ENCODE peak calls at places on chromosomes 1 and 21, in five cellular contexts. O, H, S, T and G are unnamed samples.

GRCh38 chr1:39268112-39268581 is 63.7 kb downstream of the MACF1 start:
- DNase-seq in O (no peak), H (peak; percentile 91), S (peak; percentile 95), T (no peak), G (peak; percentile 88)

GRCh38 chr1:115409097-115409852 is 71.2 kb upstream of the NGF start:
- DNase-seq in O (no peak), H (no peak), S (peak; percentile 37), T (no peak), G (no peak)

GRCh38 chr1:244369256-244370057 is 82.3 kb downstream of the ADSS2 start:
- DNase-seq in O (no peak), H (no peak), S (no peak), T (no peak), G (peak; percentile 78)

GRCh38 chr1:58870298-58870676 is 86.4 kb upstream of the JUN start:
- DNase-seq in O (no peak), H (peak; percentile 78), S (no peak), T (peak; percentile 80), G (no peak)

GRCh38 chr1:243850013-243850367 is at the start of gene AKT3:
- DNase-seq in O (no peak), H (no peak), S (no peak), T (no peak), G (no peak)

GRCh38 chr1:113835686-113836290 is 23.5 kb upstream of the RSBN1 start:
- DNase-seq in O (peak; percentile 36), H (peak; percentile 32), S (peak; percentile 76), T (no peak), G (peak; percentile 70)

GRCh38 chr1:4594286-4594991 is 60.0 kb upstream of the AJAP1 start:
- DNase-seq in O (no peak), H (no peak), S (no peak), T (no peak), G (no peak)

GRCh38 chr1:117093091-117093534 is 28.4 kb downstream of the TRIM45 start:
- DNase-seq in O (peak; percentile 40), H (peak; percentile 100), S (peak; percentile 99), T (peak; percentile 62), G (peak; percentile 100)

GRCh38 chr1:155175281-155175926 is 1.8 kb downstream of the TRIM46 start:
- DNase-seq in O (no peak), H (no peak), S (no peak), T (no peak), G (no peak)

GRCh38 chr1:23545851-23546250 is 13.4 kb downstream of the ID3 start:
- DNase-seq in O (no peak), H (no peak), S (no peak), T (no peak), G (no peak)

GRCh38 chr1:231983266-231984193 is 356.9 kb downstream of the DISC1 start:
- DNase-seq in O (no peak), H (no peak), S (no peak), T (no peak), G (no peak)

GRCh38 chr1:27203946-27204345 is 30.5 kb upstream of the WDTC1 start:
- DNase-seq in O (no peak), H (peak; percentile 15), S (peak; percentile 7), T (no peak), G (peak; percentile 25)

GRCh38 chr21:38798481-38798882 is 7.2 kb upstream of the ETS2 start:
- DNase-seq in O (peak; percentile 92), H (peak; percentile 74), S (peak; percentile 73), T (peak; percentile 85), G (no peak)

DNA sequence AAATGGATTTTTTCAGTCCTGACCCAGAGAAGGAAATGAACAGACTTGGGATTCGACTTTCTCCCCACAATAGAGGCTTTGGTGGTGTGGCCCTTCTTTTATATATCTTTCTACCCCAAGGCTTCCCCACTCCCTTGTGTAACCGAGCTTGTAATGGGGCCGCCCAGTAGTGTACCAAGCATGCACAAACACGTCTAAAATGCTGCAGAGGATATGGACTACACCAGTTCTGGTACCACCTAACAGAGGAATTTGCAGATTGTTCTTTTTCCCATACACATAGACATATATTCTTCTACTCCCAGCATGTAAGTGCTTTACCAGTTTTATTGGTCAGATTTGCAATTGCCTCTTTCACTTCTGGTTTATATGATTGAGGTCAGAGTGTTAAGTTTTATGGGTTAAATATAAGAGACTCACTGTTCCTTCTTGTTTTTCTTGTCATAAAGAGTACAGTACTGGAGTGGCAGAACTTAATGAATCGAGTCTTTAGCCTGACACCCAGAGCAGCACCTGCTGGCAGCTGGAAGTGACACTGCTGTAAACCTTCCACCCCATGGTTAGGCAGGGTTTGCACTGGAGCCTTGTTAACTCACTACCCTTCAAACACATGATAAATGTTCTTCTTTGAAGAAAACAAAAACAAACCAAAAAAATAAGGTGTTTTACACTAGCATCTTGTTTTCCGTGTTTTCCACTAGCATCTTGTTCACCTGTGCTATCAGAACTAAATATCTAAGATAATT is 198.6 kb downstream of the PTPRC start:
- DNase-seq in O (no peak), H (no peak), S (no peak), T (no peak), G (no peak)
- TF ChIP-seq CTCF in O (no peak), H (no peak), S (no peak), T (no peak), G (no peak)

GRCh38 chr1:41739061-41739955 is 179.4 kb downstream of the HIVEP3 start:
- DNase-seq in O (no peak), H (no peak), S (peak; percentile 93), T (no peak), G (peak; percentile 56)
- H3K4me3 ChIP-seq in O (no peak overlapping the region), H (no peak overlapping the region), S (peak overlapping the region; percentile 34), T (no peak overlapping the region), G (no peak overlapping the region)

DNA sequence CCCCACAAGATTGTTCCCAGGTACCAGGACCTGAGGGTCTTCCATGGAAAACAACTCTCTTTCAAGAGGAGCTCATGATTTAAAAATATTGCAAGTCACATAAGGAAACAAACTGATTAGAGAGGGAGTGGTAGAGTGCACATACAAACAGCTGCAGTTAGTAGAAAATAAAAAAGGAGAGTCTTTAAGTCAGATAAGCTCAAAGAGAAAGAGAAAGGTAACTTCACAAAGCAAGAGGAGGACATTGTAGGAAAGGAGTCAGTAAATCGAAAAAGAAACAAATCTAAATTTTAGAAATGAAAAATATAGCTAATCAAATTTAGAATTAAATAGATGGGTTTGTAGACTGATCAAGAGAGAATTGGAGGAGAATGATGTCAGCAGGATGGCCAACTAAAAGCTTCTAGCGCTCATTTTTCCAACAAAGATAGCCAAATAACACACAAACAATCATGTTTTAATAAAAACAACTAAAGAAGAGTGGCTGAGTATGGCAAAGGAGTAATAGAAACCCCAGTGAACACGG is 86.1 kb upstream of the CD53 start:
- DNase-seq in O (no peak), H (no peak), S (no peak), T (no peak), G (no peak)
- TF ChIP-seq CTCF in O (no peak), H (no peak), S (no peak), T (no peak), G (no peak)

DNA sequence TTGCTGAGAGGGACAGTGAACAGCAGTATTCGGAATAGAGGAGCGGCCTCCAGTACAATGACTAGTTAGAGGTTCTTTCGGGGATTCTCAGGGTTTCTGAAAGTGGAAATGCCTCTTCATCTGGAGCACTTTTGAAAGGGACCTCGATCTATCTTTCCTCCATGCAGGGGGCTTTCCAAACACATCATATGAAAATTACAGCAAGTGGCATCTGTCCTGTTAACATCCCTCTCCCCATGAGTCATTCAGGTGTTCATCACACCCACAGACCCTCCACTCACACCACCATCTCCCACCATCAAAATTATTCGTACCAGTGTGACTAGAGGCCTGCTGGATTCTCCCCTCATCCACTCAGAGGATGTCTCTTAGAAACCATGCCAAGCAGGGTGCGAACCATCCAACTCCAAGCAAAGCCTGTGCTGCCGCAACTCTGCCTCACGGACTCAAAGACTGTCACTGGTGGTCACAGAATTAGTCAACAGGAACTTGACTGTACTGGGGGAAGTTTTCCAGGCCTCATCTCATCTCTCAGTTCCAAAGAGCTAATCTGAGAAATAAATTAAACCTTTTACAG is 211.1 kb downstream of the MRPL39 start:
- DNase-seq in O (no peak), H (no peak), S (no peak), T (no peak), G (no peak)
- H3K4me3 ChIP-seq in O (no peak overlapping the region), H (no peak overlapping the region), S (no peak overlapping the region), T (no peak overlapping the region), G (no peak overlapping the region)

GRCh38 chr1:22500058-22500457 is 48.4 kb downstream of the ZBTB40 start:
- DNase-seq in O (no peak), H (peak; percentile 8), S (peak; percentile 74), T (no peak), G (no peak)
- TF ChIP-seq CTCF in O (no peak), H (no peak), S (peak; percentile 19), T (no peak), G (no peak)